ENCODE peak calls at places on chromosomes 13 and 19, in ten cellular contexts. J, O, T, X, E, V, R, S, B and A are unnamed samples. For H3K36me3 and H3K27me3, the result is how much of the 10 kb centered on the place peaks cover.

GRCh38 chr13:99830931-99831330 is 140.6 kb downstream of the ZIC5 start:
- DNase-seq in J (peak), O (no peak), T (no peak), X (no peak), E (no peak), V (no peak), R (no peak), S (no peak), B (no peak), A (peak)

GRCh38 chr13:90541346-90541745 is 806.1 kb upstream of the MIR17HG start:
- DNase-seq in J (no peak), O (no peak), T (no peak), X (no peak), E (no peak), V (no peak), R (no peak), S (no peak), B (no peak), A (no peak)

GRCh38 chr13:33089311-33089710 is 73.1 kb downstream of the KL start:
- DNase-seq in J (no peak), O (no peak), T (no peak), X (no peak), E (no peak), V (no peak), R (no peak), S (no peak), B (no peak), A (no peak)

GRCh38 chr13:96993660-96994029 is 631 bp downstream of the OXGR1 start:
- DNase-seq in J (peak), O (no peak), T (no peak), X (no peak), E (no peak), V (no peak), R (peak), S (no peak), B (no peak), A (no peak)

GRCh38 chr13:113102727-113103126 is 2.9 kb upstream of the F7 start:
- DNase-seq in J (no peak), O (no peak), T (no peak), X (no peak), E (no peak), V (no peak), R (no peak), S (no peak), B (no peak), A (no peak)

GRCh38 chr13:64274481-64275217 is 2859.0 kb upstream of the PCDH20 start:
- DNase-seq in J (no peak), O (no peak), T (no peak), X (no peak), E (no peak), V (no peak), R (no peak), S (no peak), B (no peak), A (no peak)

GRCh38 chr13:43196171-43196611 is 172.8 kb downstream of the DNAJC15 start:
- DNase-seq in J (no peak), O (peak), T (no peak), X (no peak), E (no peak), V (no peak), R (peak), S (peak), B (no peak), A (no peak)

GRCh38 chr13:43663474-43664090 is 123.2 kb downstream of the ENOX1 start:
- DNase-seq in J (no peak), O (no peak), T (no peak), X (no peak), E (no peak), V (no peak), R (peak), S (no peak), B (no peak), A (no peak)

GRCh38 chr19:45075215-45076028 is 856 bp downstream of the ZNF296 start:
- DNase-seq in J (peak), O (peak), T (peak), X (peak), E (no peak), V (no peak), R (peak), S (no peak), B (no peak), A (peak)

GRCh38 chr19:17309962-17310461 is 649 bp downstream of the DDA1 start:
- DNase-seq in J (no peak), O (no peak), T (no peak), X (no peak), E (no peak), V (no peak), R (peak), S (no peak), B (no peak), A (no peak)

GRCh38 chr13:87923713-87924112 is 252.5 kb downstream of the SLITRK5 start:
- DNase-seq in J (no peak), O (no peak), T (no peak), X (no peak), E (no peak), V (no peak), R (no peak), S (no peak), B (no peak), A (no peak)

GRCh38 chr13:92196566-92197256 is 798.3 kb downstream of the GPC5 start:
- DNase-seq in J (no peak), O (no peak), T (no peak), X (no peak), E (no peak), V (no peak), R (no peak), S (no peak), B (no peak), A (no peak)
- H3K4me3 ChIP-seq in J (no peak), O (no peak), T (no peak), X (peak), E (no peak), V (no peak), R (no peak), S (no peak), B (no peak), A (no peak)

GRCh38 chr13:20451397-20451796 is 74.3 kb downstream of the CRYL1 start:
- DNase-seq in J (no peak), O (no peak), T (no peak), X (no peak), E (no peak), V (no peak), R (no peak), S (no peak), B (no peak), A (no peak)
- H3K36me3 ChIP-seq in J (under half), O (under half), T (under half), X (under half), E (under half), V (under half), R (under half), S (under half), B (under half), A (under half)

DNA sequence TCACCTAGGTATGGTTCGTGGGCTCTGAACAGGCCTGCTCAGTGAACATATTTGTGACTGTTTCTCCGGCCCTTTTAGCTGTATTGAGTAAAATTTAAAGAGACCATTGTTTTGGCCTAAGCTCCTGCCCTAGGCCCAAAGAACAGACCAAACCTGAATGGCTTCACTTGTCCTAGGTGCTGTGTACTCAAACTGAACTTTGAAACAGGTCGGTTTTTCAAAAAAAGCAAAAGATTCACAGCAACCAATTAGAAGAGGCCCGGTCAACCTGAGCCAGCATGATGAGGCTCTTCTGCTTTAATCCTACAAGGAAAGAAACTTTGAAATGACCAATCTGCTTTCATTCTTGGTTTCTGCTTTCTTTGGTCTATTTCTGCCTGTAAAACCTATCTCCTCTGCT is 50.6 kb downstream of the USPL1 start:
- DNase-seq in J (no peak), O (no peak), T (no peak), X (no peak), E (no peak), V (no peak), R (no peak), S (no peak), B (no peak), A (no peak)
- H3K27me3 ChIP-seq in J (under half), O (under half), T (under half), X (under half), E (under half), V (under half), R (under half), S (under half), B (under half), A (under half)

GRCh38 chr19:10963865-10964264 is 3.0 kb downstream of the SMARCA4 start:
- DNase-seq in J (no peak), O (no peak), T (no peak), X (no peak), E (no peak), V (no peak), R (no peak), S (no peak), B (no peak), A (no peak)
- H3K4me3 ChIP-seq in J (no peak), O (no peak), T (no peak), X (no peak), E (no peak), V (no peak), R (no peak), S (no peak), B (no peak), A (no peak)